ENCODE peak calls at places on chromosomes 11 and 22, in nine cellular contexts. One of them, this sample, is unnamed.

GRCh38 chr11:66336234-66337102 is at the start of gene RIN1:
- DNase-seq in epithelial cell of esophagus: peak
- DNase-seq in NT2/D1: no peak
- DNase-seq in ELF-1: peak
- DNase-seq in stimulated activated CD8-positive, alpha-beta memory T cell treated with anti-CD3 and anti-CD28 coated beads, Interleukin-12 subunit alpha, Interleukin-12 subunit beta, amount 100 ng/mL, for 1 hour: no peak
- DNase-seq in HCT116: peak
- DNase-seq in M059J: peak
- DNase-seq in iris pigment epithelial cell: peak
- DNase-seq in fibroblast of lung: peak
- DNase-seq in this sample: peak

GRCh38 chr11:59901306-59901705 is 22.7 kb downstream of the OOSP3 start:
- DNase-seq in stimulated activated CD8-positive, alpha-beta memory T cell treated with anti-CD3 and anti-CD28 coated beads, Interleukin-12 subunit alpha, Interleukin-12 subunit beta, amount 100 ng/mL, for 1 hour: no peak
- DNase-seq in HCT116: peak
- DNase-seq in epithelial cell of esophagus: peak
- DNase-seq in NT2/D1: no peak
- DNase-seq in ELF-1: peak
- DNase-seq in M059J: peak
- DNase-seq in fibroblast of lung: peak
- DNase-seq in iris pigment epithelial cell: peak
- DNase-seq in this sample: peak

GRCh38 chr22:26714971-26715370 is 57.6 kb downstream of the MIAT start:
- DNase-seq in epithelial cell of esophagus: no peak
- DNase-seq in M059J: no peak
- DNase-seq in fibroblast of lung: no peak
- DNase-seq in stimulated activated CD8-positive, alpha-beta memory T cell treated with anti-CD3 and anti-CD28 coated beads, Interleukin-12 subunit alpha, Interleukin-12 subunit beta, amount 100 ng/mL, for 1 hour: no peak
- DNase-seq in iris pigment epithelial cell: no peak
- DNase-seq in NT2/D1: no peak
- DNase-seq in HCT116: no peak
- DNase-seq in ELF-1: no peak
- DNase-seq in this sample: no peak

GRCh38 chr22:22357024-22357868 is 112.7 kb downstream of the VPREB1 start:
- DNase-seq in stimulated activated CD8-positive, alpha-beta memory T cell treated with anti-CD3 and anti-CD28 coated beads, Interleukin-12 subunit alpha, Interleukin-12 subunit beta, amount 100 ng/mL, for 1 hour: peak
- DNase-seq in M059J: peak
- DNase-seq in iris pigment epithelial cell: peak
- DNase-seq in ELF-1: peak
- DNase-seq in HCT116: peak
- DNase-seq in NT2/D1: peak
- DNase-seq in epithelial cell of esophagus: peak
- DNase-seq in fibroblast of lung: peak
- DNase-seq in this sample: peak

GRCh38 chr11:9858822-9859221 is 194.9 kb downstream of the SWAP70 start:
- DNase-seq in epithelial cell of esophagus: no peak
- DNase-seq in iris pigment epithelial cell: peak
- DNase-seq in NT2/D1: no peak
- DNase-seq in M059J: peak
- DNase-seq in ELF-1: peak
- DNase-seq in HCT116: no peak
- DNase-seq in stimulated activated CD8-positive, alpha-beta memory T cell treated with anti-CD3 and anti-CD28 coated beads, Interleukin-12 subunit alpha, Interleukin-12 subunit beta, amount 100 ng/mL, for 1 hour: no peak
- DNase-seq in fibroblast of lung: peak
- DNase-seq in this sample: peak

GRCh38 chr22:41178425-41178975 is 26.6 kb upstream of the L3MBTL2 start:
- DNase-seq in NT2/D1: no peak
- DNase-seq in M059J: no peak
- DNase-seq in stimulated activated CD8-positive, alpha-beta memory T cell treated with anti-CD3 and anti-CD28 coated beads, Interleukin-12 subunit alpha, Interleukin-12 subunit beta, amount 100 ng/mL, for 1 hour: no peak
- DNase-seq in fibroblast of lung: no peak
- DNase-seq in epithelial cell of esophagus: no peak
- DNase-seq in iris pigment epithelial cell: no peak
- DNase-seq in HCT116: no peak
- DNase-seq in ELF-1: no peak
- DNase-seq in this sample: no peak

GRCh38 chr11:116424615-116425261 is 348.0 kb downstream of the BUD13 start:
- DNase-seq in stimulated activated CD8-positive, alpha-beta memory T cell treated with anti-CD3 and anti-CD28 coated beads, Interleukin-12 subunit alpha, Interleukin-12 subunit beta, amount 100 ng/mL, for 1 hour: no peak
- DNase-seq in NT2/D1: no peak
- DNase-seq in M059J: no peak
- DNase-seq in fibroblast of lung: no peak
- DNase-seq in iris pigment epithelial cell: no peak
- DNase-seq in HCT116: no peak
- DNase-seq in ELF-1: no peak
- DNase-seq in epithelial cell of esophagus: no peak
- DNase-seq in this sample: no peak

GRCh38 chr11:61429346-61429690 is 457 bp downstream of the CPSF7 start:
- DNase-seq in stimulated activated CD8-positive, alpha-beta memory T cell treated with anti-CD3 and anti-CD28 coated beads, Interleukin-12 subunit alpha, Interleukin-12 subunit beta, amount 100 ng/mL, for 1 hour: peak
- DNase-seq in iris pigment epithelial cell: peak
- DNase-seq in HCT116: peak
- DNase-seq in fibroblast of lung: peak
- DNase-seq in M059J: peak
- DNase-seq in ELF-1: peak
- DNase-seq in epithelial cell of esophagus: peak
- DNase-seq in NT2/D1: peak
- DNase-seq in this sample: peak

GRCh38 chr11:18253222-18253621 is 4.8 kb upstream of the SAA2 start:
- DNase-seq in HCT116: peak
- DNase-seq in M059J: no peak
- DNase-seq in iris pigment epithelial cell: peak
- DNase-seq in NT2/D1: no peak
- DNase-seq in ELF-1: no peak
- DNase-seq in stimulated activated CD8-positive, alpha-beta memory T cell treated with anti-CD3 and anti-CD28 coated beads, Interleukin-12 subunit alpha, Interleukin-12 subunit beta, amount 100 ng/mL, for 1 hour: no peak
- DNase-seq in epithelial cell of esophagus: peak
- DNase-seq in fibroblast of lung: no peak
- DNase-seq in this sample: no peak

GRCh38 chr11:77705195-77705876 is 67.7 kb upstream of the CLNS1A start:
- DNase-seq in ELF-1: peak
- DNase-seq in stimulated activated CD8-positive, alpha-beta memory T cell treated with anti-CD3 and anti-CD28 coated beads, Interleukin-12 subunit alpha, Interleukin-12 subunit beta, amount 100 ng/mL, for 1 hour: no peak
- DNase-seq in fibroblast of lung: peak
- DNase-seq in NT2/D1: peak
- DNase-seq in M059J: peak
- DNase-seq in epithelial cell of esophagus: peak
- DNase-seq in iris pigment epithelial cell: peak
- DNase-seq in HCT116: peak
- DNase-seq in this sample: peak

GRCh38 chr22:25068701-25069100 is 116.2 kb downstream of the KIAA1671 start:
- DNase-seq in M059J: no peak
- DNase-seq in stimulated activated CD8-positive, alpha-beta memory T cell treated with anti-CD3 and anti-CD28 coated beads, Interleukin-12 subunit alpha, Interleukin-12 subunit beta, amount 100 ng/mL, for 1 hour: no peak
- DNase-seq in ELF-1: no peak
- DNase-seq in NT2/D1: no peak
- DNase-seq in HCT116: no peak
- DNase-seq in iris pigment epithelial cell: no peak
- DNase-seq in fibroblast of lung: no peak
- DNase-seq in epithelial cell of esophagus: no peak
- DNase-seq in this sample: no peak

GRCh38 chr11:73236879-73237278 is 18.8 kb downstream of the P2RY2 start:
- DNase-seq in ELF-1: peak
- DNase-seq in stimulated activated CD8-positive, alpha-beta memory T cell treated with anti-CD3 and anti-CD28 coated beads, Interleukin-12 subunit alpha, Interleukin-12 subunit beta, amount 100 ng/mL, for 1 hour: no peak
- DNase-seq in epithelial cell of esophagus: peak
- DNase-seq in iris pigment epithelial cell: peak
- DNase-seq in M059J: peak
- DNase-seq in NT2/D1: peak
- DNase-seq in fibroblast of lung: no peak
- DNase-seq in HCT116: peak
- DNase-seq in this sample: no peak

GRCh38 chr11:8564526-8564925 is 29.5 kb downstream of the STK33 start:
- DNase-seq in iris pigment epithelial cell: no peak
- DNase-seq in fibroblast of lung: no peak
- DNase-seq in NT2/D1: no peak
- DNase-seq in M059J: no peak
- DNase-seq in ELF-1: no peak
- DNase-seq in epithelial cell of esophagus: no peak
- DNase-seq in stimulated activated CD8-positive, alpha-beta memory T cell treated with anti-CD3 and anti-CD28 coated beads, Interleukin-12 subunit alpha, Interleukin-12 subunit beta, amount 100 ng/mL, for 1 hour: no peak
- DNase-seq in HCT116: no peak
- DNase-seq in this sample: no peak

GRCh38 chr11:117286588-117286987 is 4.6 kb upstream of the BACE1-AS start:
- DNase-seq in ELF-1: no peak
- DNase-seq in stimulated activated CD8-positive, alpha-beta memory T cell treated with anti-CD3 and anti-CD28 coated beads, Interleukin-12 subunit alpha, Interleukin-12 subunit beta, amount 100 ng/mL, for 1 hour: no peak
- DNase-seq in HCT116: no peak
- DNase-seq in iris pigment epithelial cell: no peak
- DNase-seq in epithelial cell of esophagus: no peak
- DNase-seq in fibroblast of lung: no peak
- DNase-seq in M059J: no peak
- DNase-seq in NT2/D1: no peak
- DNase-seq in this sample: no peak

GRCh38 chr11:117535201-117535869 is 207.7 kb downstream of the CEP164 start:
- DNase-seq in epithelial cell of esophagus: peak
- DNase-seq in ELF-1: no peak
- DNase-seq in HCT116: no peak
- DNase-seq in iris pigment epithelial cell: no peak
- DNase-seq in NT2/D1: no peak
- DNase-seq in M059J: no peak
- DNase-seq in stimulated activated CD8-positive, alpha-beta memory T cell treated with anti-CD3 and anti-CD28 coated beads, Interleukin-12 subunit alpha, Interleukin-12 subunit beta, amount 100 ng/mL, for 1 hour: no peak
- DNase-seq in fibroblast of lung: no peak
- DNase-seq in this sample: no peak

GRCh38 chr11:76860539-76861475 is at the start of gene ACER3:
- DNase-seq in NT2/D1: peak
- DNase-seq in epithelial cell of esophagus: peak
- DNase-seq in stimulated activated CD8-positive, alpha-beta memory T cell treated with anti-CD3 and anti-CD28 coated beads, Interleukin-12 subunit alpha, Interleukin-12 subunit beta, amount 100 ng/mL, for 1 hour: peak
- DNase-seq in ELF-1: peak
- DNase-seq in M059J: peak
- DNase-seq in HCT116: peak
- DNase-seq in fibroblast of lung: peak
- DNase-seq in iris pigment epithelial cell: peak
- DNase-seq in this sample: peak

GRCh38 chr11:94671553-94672366 is 96.4 kb upstream of the AMOTL1 start:
- DNase-seq in iris pigment epithelial cell: peak
- DNase-seq in fibroblast of lung: no peak
- DNase-seq in stimulated activated CD8-positive, alpha-beta memory T cell treated with anti-CD3 and anti-CD28 coated beads, Interleukin-12 subunit alpha, Interleukin-12 subunit beta, amount 100 ng/mL, for 1 hour: no peak
- DNase-seq in HCT116: no peak
- DNase-seq in M059J: peak
- DNase-seq in NT2/D1: no peak
- DNase-seq in ELF-1: no peak
- DNase-seq in epithelial cell of esophagus: peak
- DNase-seq in this sample: no peak

GRCh38 chr22:19085233-19086043 is 36.8 kb downstream of the DGCR2 start:
- DNase-seq in ELF-1: no peak
- DNase-seq in epithelial cell of esophagus: peak
- DNase-seq in M059J: no peak
- DNase-seq in NT2/D1: no peak
- DNase-seq in HCT116: no peak
- DNase-seq in fibroblast of lung: peak
- DNase-seq in stimulated activated CD8-positive, alpha-beta memory T cell treated with anti-CD3 and anti-CD28 coated beads, Interleukin-12 subunit alpha, Interleukin-12 subunit beta, amount 100 ng/mL, for 1 hour: no peak
- DNase-seq in iris pigment epithelial cell: peak
- DNase-seq in this sample: peak

GRCh38 chr11:113663567-113663966 is 42.5 kb downstream of the TMPRSS5 start:
- DNase-seq in HCT116: no peak
- DNase-seq in M059J: peak
- DNase-seq in NT2/D1: no peak
- DNase-seq in fibroblast of lung: peak
- DNase-seq in iris pigment epithelial cell: peak
- DNase-seq in stimulated activated CD8-positive, alpha-beta memory T cell treated with anti-CD3 and anti-CD28 coated beads, Interleukin-12 subunit alpha, Interleukin-12 subunit beta, amount 100 ng/mL, for 1 hour: no peak
- DNase-seq in epithelial cell of esophagus: peak
- DNase-seq in ELF-1: no peak
- DNase-seq in this sample: peak

GRCh38 chr11:14248577-14248976 is 110.4 kb downstream of the RRAS2 start:
- DNase-seq in NT2/D1: peak
- DNase-seq in HCT116: no peak
- DNase-seq in ELF-1: peak
- DNase-seq in M059J: no peak
- DNase-seq in epithelial cell of esophagus: no peak
- DNase-seq in stimulated activated CD8-positive, alpha-beta memory T cell treated with anti-CD3 and anti-CD28 coated beads, Interleukin-12 subunit alpha, Interleukin-12 subunit beta, amount 100 ng/mL, for 1 hour: no peak
- DNase-seq in fibroblast of lung: no peak
- DNase-seq in iris pigment epithelial cell: no peak
- DNase-seq in this sample: no peak

GRCh38 chr22:44396727-44397722 is 84.3 kb upstream of the SHISAL1 start:
- DNase-seq in HCT116: no peak
- DNase-seq in ELF-1: no peak
- DNase-seq in epithelial cell of esophagus: no peak
- DNase-seq in M059J: no peak
- DNase-seq in NT2/D1: no peak
- DNase-seq in stimulated activated CD8-positive, alpha-beta memory T cell treated with anti-CD3 and anti-CD28 coated beads, Interleukin-12 subunit alpha, Interleukin-12 subunit beta, amount 100 ng/mL, for 1 hour: no peak
- DNase-seq in fibroblast of lung: no peak
- DNase-seq in iris pigment epithelial cell: no peak
- DNase-seq in this sample: no peak

GRCh38 chr11:9752091-9752490 is 88.2 kb downstream of the SWAP70 start:
- DNase-seq in ELF-1: no peak
- DNase-seq in NT2/D1: no peak
- DNase-seq in HCT116: no peak
- DNase-seq in fibroblast of lung: no peak
- DNase-seq in stimulated activated CD8-positive, alpha-beta memory T cell treated with anti-CD3 and anti-CD28 coated beads, Interleukin-12 subunit alpha, Interleukin-12 subunit beta, amount 100 ng/mL, for 1 hour: no peak
- DNase-seq in M059J: peak
- DNase-seq in epithelial cell of esophagus: no peak
- DNase-seq in iris pigment epithelial cell: peak
- DNase-seq in this sample: peak

GRCh38 chr11:9367551-9367950 is 16.9 kb upstream of the IPO7 start:
- DNase-seq in ELF-1: no peak
- DNase-seq in epithelial cell of esophagus: no peak
- DNase-seq in fibroblast of lung: no peak
- DNase-seq in M059J: no peak
- DNase-seq in HCT116: no peak
- DNase-seq in NT2/D1: no peak
- DNase-seq in iris pigment epithelial cell: no peak
- DNase-seq in stimulated activated CD8-positive, alpha-beta memory T cell treated with anti-CD3 and anti-CD28 coated beads, Interleukin-12 subunit alpha, Interleukin-12 subunit beta, amount 100 ng/mL, for 1 hour: no peak
- DNase-seq in this sample: no peak